ENCODE peak calls at places on chromosome 20, in six cellular contexts. J, E, I, K, D and W are unnamed samples. For H3K36me3, the result is how much of the 10 kb centered on the place peaks cover.

GRCh38 chr20:51661609-51662178 is 106.5 kb downstream of the ATP9A start:
- DNase-seq in K (no peak), I (no peak), D (no peak), J (no peak), E (no peak), W (peak)

GRCh38 chr20:17663486-17663885 is 18.6 kb downstream of the RRBP1 start:
- DNase-seq in D (peak), I (peak), J (no peak), K (no peak), E (no peak), W (peak)

GRCh38 chr20:44080646-44081267 is 106.2 kb downstream of the JPH2 start:
- DNase-seq in E (peak), K (peak), I (peak), J (peak), D (peak), W (peak)

GRCh38 chr20:43409041-43409913 is 48.4 kb upstream of the SRSF6 start:
- DNase-seq in I (peak), E (no peak), D (no peak), K (no peak), J (no peak), W (peak)

GRCh38 chr20:44017905-44018683 is 103.4 kb downstream of the TOX2 start:
- DNase-seq in K (peak), I (peak), E (peak), J (no peak), D (peak), W (peak)

GRCh38 chr20:11993886-11994466 is 76.3 kb downstream of the BTBD3 start:
- DNase-seq in K (no peak), I (no peak), E (no peak), D (peak), J (no peak), W (no peak)

GRCh38 chr20:17419459-17419858 is 111.7 kb downstream of the BFSP1 start:
- DNase-seq in I (no peak), J (no peak), K (no peak), D (no peak), E (no peak), W (no peak)

GRCh38 chr20:43404880-43405279 is 52.8 kb upstream of the SRSF6 start:
- DNase-seq in E (no peak), K (no peak), J (no peak), I (peak), D (no peak), W (peak)

GRCh38 chr20:13857304-13857703 is 72.5 kb downstream of the NDUFAF5 start:
- DNase-seq in E (no peak), K (peak), I (no peak), J (no peak), D (no peak), W (no peak)

GRCh38 chr20:9476174-9476573 is 38.2 kb upstream of the LAMP5 start:
- DNase-seq in I (no peak), K (no peak), E (no peak), D (no peak), J (no peak), W (no peak)
- TF ChIP-seq CTCF in I (no peak), K (no peak), E (no peak), D (no peak), J (no peak), W (no peak)

GRCh38 chr20:62825994-62826645 is 9.3 kb downstream of the COL9A3 start:
- DNase-seq in I (no peak), E (no peak), J (peak), D (no peak), K (no peak), W (no peak)

GRCh38 chr20:62823688-62824475 is 7.0 kb downstream of the COL9A3 start:
- DNase-seq in D (no peak), K (no peak), E (no peak), I (no peak), J (no peak), W (no peak)

GRCh38 chr20:62825288-62825993 is 8.6 kb downstream of the COL9A3 start:
- DNase-seq in E (no peak), D (no peak), J (no peak), I (no peak), K (no peak), W (no peak)

GRCh38 chr20:62822788-62823651 is 6.2 kb downstream of the COL9A3 start:
- DNase-seq in D (no peak), K (no peak), J (peak), E (peak), I (no peak), W (peak)

DNA sequence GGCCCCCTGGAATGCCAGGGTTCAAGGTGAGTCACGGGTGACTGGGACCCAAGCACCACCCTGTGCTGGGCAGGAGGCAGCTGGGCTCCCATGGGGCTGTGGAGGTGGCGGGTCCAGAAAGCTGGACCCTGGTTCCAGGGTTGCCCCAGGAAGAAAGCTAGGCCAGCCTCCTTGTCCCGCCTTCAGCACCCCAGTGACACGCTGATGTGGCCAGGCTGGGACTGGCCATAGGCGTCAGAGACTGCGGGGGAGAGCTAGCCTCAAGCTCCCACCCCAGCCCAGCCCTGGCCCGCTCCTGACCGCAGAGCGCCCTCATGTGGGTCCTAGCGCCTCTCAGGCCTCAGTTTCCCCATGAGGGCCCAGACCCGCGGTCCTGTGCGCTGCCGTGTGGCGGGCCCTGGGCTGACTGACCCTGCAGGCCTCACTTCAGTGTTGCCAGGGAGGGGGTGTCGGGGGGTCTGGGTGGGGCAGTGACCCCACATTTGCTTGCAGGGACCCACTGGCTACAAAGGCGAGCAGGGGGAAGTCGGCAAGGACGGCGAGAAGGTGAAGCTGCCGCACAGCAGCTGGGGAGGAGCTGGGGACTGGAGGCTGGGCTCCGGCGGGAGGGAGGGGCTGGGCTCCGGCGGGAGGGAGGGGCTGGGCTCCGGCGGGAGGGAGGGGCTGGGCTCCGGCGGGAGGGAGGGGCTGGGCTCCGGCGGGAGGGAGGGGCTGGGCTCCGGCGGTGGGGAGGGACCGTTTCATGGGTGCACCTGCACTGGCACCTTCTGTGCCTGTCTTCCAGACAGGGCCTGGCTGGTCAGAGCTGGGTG is 7.8 kb downstream of the COL9A3 start:
- DNase-seq in E (peak), J (peak), D (peak), I (peak), K (peak), W (no peak)
- H3K4me3 ChIP-seq in E (peak), J (peak), D (peak), I (no peak), K (no peak), W (no peak)

GRCh38 chr20:49138431-49138830 is 49.7 kb downstream of the STAU1 start:
- DNase-seq in E (no peak), I (no peak), J (no peak), D (no peak), K (no peak), W (no peak)

GRCh38 chr20:49136817-49137571 is 51.1 kb downstream of the STAU1 start:
- DNase-seq in E (no peak), I (no peak), D (no peak), K (no peak), J (no peak), W (no peak)

GRCh38 chr20:49133571-49133970 is 54.6 kb downstream of the STAU1 start:
- DNase-seq in I (no peak), K (no peak), D (no peak), E (no peak), J (no peak), W (no peak)

GRCh38 chr20:49132995-49133451 is 55.1 kb downstream of the STAU1 start:
- DNase-seq in E (no peak), J (no peak), K (no peak), D (no peak), I (peak), W (no peak)
- H3K36me3 ChIP-seq in E (under half), J (under half), K (under half), D (under half), I (under half), W (under half)

DNA sequence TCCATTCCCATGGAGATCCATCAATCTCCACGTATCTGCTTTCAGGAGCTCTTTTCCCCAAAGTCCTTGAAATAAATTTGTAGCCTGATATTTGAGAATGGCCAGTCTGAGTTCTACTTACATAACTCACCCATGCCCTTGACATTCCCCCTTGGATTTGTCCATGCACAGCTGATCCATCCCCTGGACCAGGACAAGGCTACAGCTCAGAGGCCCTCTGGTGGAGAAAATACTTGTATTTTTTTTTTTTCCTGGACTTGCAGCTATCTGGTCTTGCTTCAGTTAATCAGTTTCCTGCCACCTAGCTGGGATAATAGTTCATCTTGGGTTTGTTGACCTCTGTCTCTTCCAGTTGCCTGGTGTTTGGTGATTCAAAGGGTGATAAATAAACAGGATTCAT is 467.6 kb downstream of the DHX35 start:
- DNase-seq in K (no peak), J (no peak), D (no peak), E (no peak), I (no peak), W (no peak)
- TF ChIP-seq CTCF in K (no peak), J (peak), D (no peak), E (peak), I (no peak), W (peak)

GRCh38 chr20:1818247-1818840 is 76.9 kb upstream of the SIRPA start:
- DNase-seq in J (no peak), D (no peak), E (no peak), I (no peak), K (no peak), W (no peak)

GRCh38 chr20:1819311-1820136 is 75.7 kb upstream of the SIRPA start:
- DNase-seq in D (no peak), E (no peak), J (no peak), K (no peak), I (no peak), W (peak)

GRCh38 chr20:1817577-1818211 is 77.5 kb upstream of the SIRPA start:
- DNase-seq in D (no peak), E (no peak), I (no peak), K (no peak), J (no peak), W (no peak)

GRCh38 chr20:1820137-1821074 is 74.8 kb upstream of the SIRPA start:
- DNase-seq in K (no peak), J (no peak), E (no peak), D (no peak), I (peak), W (no peak)

DNA sequence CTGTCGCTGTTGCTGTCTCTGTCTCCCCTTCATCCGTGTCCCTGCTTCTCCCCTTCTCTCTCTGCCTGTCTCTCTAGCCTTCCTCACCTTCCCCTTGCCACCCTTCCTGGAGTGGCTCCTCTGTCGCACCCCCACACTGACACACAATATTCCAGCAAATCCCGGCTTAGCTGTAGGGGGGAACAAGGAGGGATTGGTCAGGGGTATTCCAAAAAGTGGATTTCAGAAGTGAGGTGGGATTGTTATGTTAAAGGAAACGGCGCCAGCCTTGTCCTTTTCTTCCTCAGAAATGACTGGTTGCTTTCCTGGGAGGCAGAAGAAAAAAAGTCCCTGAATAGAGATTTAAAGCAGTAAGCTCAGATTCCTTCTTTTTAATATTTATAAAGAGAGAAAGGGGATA is 76.3 kb upstream of the SIRPA start:
- DNase-seq in J (no peak), E (no peak), D (no peak), K (no peak), I (no peak), W (no peak)
- H3K4me3 ChIP-seq in J (no peak), E (no peak), D (no peak), K (no peak), I (no peak), W (no peak)

GRCh38 chr20:25571240-25571639 is 14.1 kb downstream of the NINL start:
- DNase-seq in K (no peak), D (no peak), J (no peak), E (peak), I (no peak), W (no peak)
- H3K36me3 ChIP-seq in K (under half), D (under half), J (under half), E (under half), I (under half), W (under half)

GRCh38 chr20:20489623-20490341 is 121.9 kb downstream of the INSM1 start:
- DNase-seq in J (no peak), D (no peak), E (no peak), I (no peak), K (no peak), W (no peak)
- TF ChIP-seq CTCF in J (no peak), D (no peak), E (no peak), I (no peak), K (no peak), W (no peak)

GRCh38 chr20:46572181-46572580 is 21.7 kb upstream of the OCSTAMP start:
- DNase-seq in D (peak), I (peak), J (no peak), K (no peak), E (peak), W (no peak)

GRCh38 chr20:46572790-46573189 is 22.3 kb upstream of the OCSTAMP start:
- DNase-seq in K (no peak), D (no peak), I (no peak), J (no peak), E (no peak), W (peak)

GRCh38 chr20:46571418-46571817 is 21.0 kb upstream of the OCSTAMP start:
- DNase-seq in J (no peak), D (peak), K (no peak), I (no peak), E (no peak), W (no peak)

GRCh38 chr20:46568570-46569129 is 18.2 kb upstream of the OCSTAMP start:
- DNase-seq in K (no peak), D (peak), E (peak), I (peak), J (peak), W (peak)

GRCh38 chr20:46569961-46570360 is 19.5 kb upstream of the OCSTAMP start:
- DNase-seq in I (no peak), D (no peak), E (no peak), J (no peak), K (no peak), W (no peak)
- H3K4me3 ChIP-seq in I (no peak), D (no peak), E (no peak), J (no peak), K (no peak), W (no peak)

GRCh38 chr20:41089555-41089954 is 47.8 kb upstream of the PLCG1 start:
- DNase-seq in J (no peak), E (no peak), K (no peak), I (no peak), D (no peak), W (no peak)
- H3K36me3 ChIP-seq in J (under half), E (under half), K (under half), I (under half), D (under half), W (under half)

GRCh38 chr20:32439132-32439829 is 81.2 kb downstream of the ASXL1 start:
- DNase-seq in E (no peak), K (no peak), D (peak), I (peak), J (no peak), W (peak)
- TF ChIP-seq CTCF in E (no peak), K (no peak), D (no peak), I (no peak), J (no peak), W (no peak)